ENCODE peak calls at places on chromosome 9, in six cellular contexts. S is AG09309, L is cardiac fibroblast, M is osteocyte, B is GM06990, X is K562. T is an unnamed sample.

GRCh38 chr9:87309236-87309635 is 188.4 kb upstream of the DAPK1 start:
- DNase-seq in S (no peak), X (no peak), B (no peak), L (peak; percentile 23), M (no peak), T (no peak)

GRCh38 chr9:20988916-20989315 is 42.5 kb downstream of the HACD4 start:
- DNase-seq in B (no peak), L (peak; percentile 24), X (no peak), S (peak; percentile 3), M (no peak), T (no peak)

GRCh38 chr9:111232997-111233790 is 96.8 kb downstream of the OR2K2 start:
- DNase-seq in L (peak; percentile 4), S (no peak), X (no peak), M (no peak), B (no peak), T (no peak)

GRCh38 chr9:124210697-124211096 is 47.1 kb upstream of the NEK6 start:
- DNase-seq in B (no peak), M (no peak), S (no peak), L (peak; percentile 17), X (no peak), T (no peak)

GRCh38 chr9:16417101-16417500 is 453.4 kb downstream of the BNC2 start:
- DNase-seq in S (peak; percentile 78), X (no peak), B (no peak), M (no peak), L (peak; percentile 82), T (no peak)

GRCh38 chr9:93122721-93123221 is 11.3 kb downstream of the NINJ1 start:
- DNase-seq in S (no peak), L (no peak), B (peak; percentile 6), X (no peak), M (no peak), T (no peak)

GRCh38 chr9:133186736-133187135 is 22.3 kb downstream of the OBP2B start:
- DNase-seq in L (no peak), B (no peak), S (no peak), X (no peak), M (no peak), T (no peak)

GRCh38 chr9:136631038-136632000 is 31.4 kb upstream of the EGFL7 start:
- DNase-seq in B (peak; percentile 66), L (peak; percentile 88), S (peak; percentile 46), M (no peak), X (peak; percentile 77), T (no peak)

GRCh38 chr9:98045234-98046160 is 11.0 kb upstream of the NANS start:
- DNase-seq in S (no peak), M (no peak), X (peak; percentile 50), L (no peak), B (peak; percentile 43), T (no peak)

GRCh38 chr9:456365-456764 is 241.7 kb downstream of the DOCK8 start:
- DNase-seq in M (no peak), X (no peak), S (no peak), L (peak; percentile 17), B (no peak), T (no peak)

GRCh38 chr9:128159073-128159783 is 837 bp upstream of the BBLN start:
- DNase-seq in S (no peak), X (peak; percentile 69), B (peak; percentile 50), L (no peak), M (no peak), T (no peak)

GRCh38 chr9:68975644-68976043 is 38.3 kb downstream of the PRKACG start:
- DNase-seq in X (no peak), S (no peak), B (no peak), L (no peak), M (no peak), T (no peak)

DNA sequence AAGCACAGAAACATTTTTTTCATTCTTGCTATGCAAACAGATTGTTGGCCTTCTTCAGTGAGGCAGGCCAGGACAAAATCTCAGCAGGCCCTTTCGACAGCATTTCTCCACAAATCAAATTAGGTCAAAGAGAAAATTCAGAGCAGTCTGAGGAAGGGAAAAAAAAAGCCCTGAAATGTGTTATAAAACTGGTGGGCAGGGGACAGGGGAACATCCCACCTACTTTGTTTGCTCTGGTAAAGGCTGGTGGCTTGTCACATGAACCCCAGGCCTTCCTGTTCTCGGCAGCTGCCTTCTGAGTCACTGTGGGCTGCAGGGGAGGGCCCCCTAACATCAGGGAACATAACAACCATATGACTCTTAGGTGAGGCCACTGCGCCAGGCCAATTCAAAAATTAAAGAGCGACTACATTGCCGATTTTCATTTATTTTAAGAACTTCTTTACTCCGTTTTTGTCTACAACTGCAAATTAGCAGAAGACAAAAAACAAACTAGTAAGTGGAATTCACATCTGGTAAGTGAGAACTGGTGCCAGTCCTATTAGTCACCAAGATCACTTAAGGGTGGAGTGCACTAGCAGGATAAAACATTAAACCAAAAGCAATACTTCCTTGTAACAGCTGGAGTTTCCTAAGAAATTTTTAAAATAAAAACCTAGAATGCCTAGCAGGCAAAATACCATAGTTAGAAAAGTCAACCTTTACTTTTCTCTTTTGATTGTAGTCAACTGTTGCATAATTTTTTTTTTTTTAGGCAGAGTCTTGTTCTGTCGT is 46.2 kb upstream of the DENND4C start:
- DNase-seq in L (peak; percentile 91), M (peak; percentile 86), S (peak; percentile 71), X (peak; percentile 20), B (peak; percentile 53), T (no peak)
- TF ChIP-seq CTCF in L (no peak), M (no peak), S (no peak), X (no peak), B (no peak), T (no peak)

DNA sequence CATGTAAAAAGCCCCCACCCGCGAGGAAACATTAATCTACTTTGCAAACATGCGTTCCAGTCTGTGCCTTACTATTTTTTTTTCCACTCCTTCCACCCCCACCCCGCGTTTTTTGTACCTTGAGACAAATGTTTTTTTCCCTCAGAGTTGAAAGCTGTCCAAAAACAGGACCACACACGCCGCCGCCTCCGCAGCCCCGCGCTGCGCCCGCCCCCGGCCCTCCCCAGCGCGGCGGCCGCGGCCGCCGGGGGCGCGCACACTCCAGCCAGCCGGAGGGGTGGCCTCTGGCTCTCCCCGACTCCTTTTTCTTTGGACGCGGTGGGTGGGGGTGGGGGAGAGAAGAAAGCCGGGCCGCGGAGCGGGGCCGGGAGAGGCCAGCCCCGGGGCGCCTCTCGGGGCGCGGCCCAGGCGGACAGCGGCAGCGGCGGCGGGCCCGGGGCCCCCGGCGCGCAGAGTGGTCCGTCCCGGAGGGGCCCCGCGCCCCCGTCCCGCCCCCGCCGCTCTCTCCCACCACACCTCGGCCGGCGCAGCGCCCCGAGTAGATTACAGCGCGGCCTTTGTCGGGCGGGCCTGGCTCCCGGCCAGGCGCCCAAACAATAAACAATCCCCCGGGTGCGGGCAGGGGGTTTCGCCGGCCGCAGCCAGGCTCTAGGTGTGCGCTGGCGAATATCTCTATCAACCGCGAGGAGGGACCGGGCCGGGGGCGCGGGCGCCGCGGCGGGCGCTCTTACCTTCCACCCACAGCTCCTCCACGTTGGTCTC is 10.9 kb downstream of the PTCH1 start:
- DNase-seq in L (peak; percentile 83), B (peak; percentile 33), M (no peak), S (no peak), X (peak; percentile 80), T (peak; percentile 83)
- TF ChIP-seq CTCF in L (no peak), B (no peak), M (no peak), S (no peak), X (no peak), T (no peak)

GRCh38 chr9:101601904-101602765 is 7.4 kb upstream of the PPP3R2 start:
- DNase-seq in X (peak; percentile 31), S (peak; percentile 11), B (no peak), L (peak; percentile 60), M (no peak), T (no peak)
- TF ChIP-seq CTCF in X (peak; percentile 46), S (peak; percentile 68), B (peak; percentile 70), L (peak; percentile 75), M (peak; percentile 78), T (peak; percentile 85)

GRCh38 chr9:34665381-34666250 is 3.2 kb upstream of the CCL27 start:
- DNase-seq in B (peak; percentile 76), M (peak; percentile 96), S (peak; percentile 74), L (peak; percentile 98), X (peak; percentile 91), T (peak; percentile 90)

GRCh38 chr9:34665109-34665380 is 2.6 kb upstream of the CCL27 start:
- DNase-seq in L (no peak), M (no peak), X (no peak), S (no peak), B (no peak), T (no peak)

GRCh38 chr9:34663296-34663590 is 786 bp upstream of the CCL27 start:
- DNase-seq in X (no peak), L (no peak), S (no peak), M (no peak), B (no peak), T (no peak)

GRCh38 chr9:34664281-34665108 is 2.0 kb upstream of the CCL27 start:
- DNase-seq in X (peak; percentile 57), S (peak; percentile 37), L (peak; percentile 87), M (peak; percentile 88), B (peak; percentile 49), T (no peak)

DNA sequence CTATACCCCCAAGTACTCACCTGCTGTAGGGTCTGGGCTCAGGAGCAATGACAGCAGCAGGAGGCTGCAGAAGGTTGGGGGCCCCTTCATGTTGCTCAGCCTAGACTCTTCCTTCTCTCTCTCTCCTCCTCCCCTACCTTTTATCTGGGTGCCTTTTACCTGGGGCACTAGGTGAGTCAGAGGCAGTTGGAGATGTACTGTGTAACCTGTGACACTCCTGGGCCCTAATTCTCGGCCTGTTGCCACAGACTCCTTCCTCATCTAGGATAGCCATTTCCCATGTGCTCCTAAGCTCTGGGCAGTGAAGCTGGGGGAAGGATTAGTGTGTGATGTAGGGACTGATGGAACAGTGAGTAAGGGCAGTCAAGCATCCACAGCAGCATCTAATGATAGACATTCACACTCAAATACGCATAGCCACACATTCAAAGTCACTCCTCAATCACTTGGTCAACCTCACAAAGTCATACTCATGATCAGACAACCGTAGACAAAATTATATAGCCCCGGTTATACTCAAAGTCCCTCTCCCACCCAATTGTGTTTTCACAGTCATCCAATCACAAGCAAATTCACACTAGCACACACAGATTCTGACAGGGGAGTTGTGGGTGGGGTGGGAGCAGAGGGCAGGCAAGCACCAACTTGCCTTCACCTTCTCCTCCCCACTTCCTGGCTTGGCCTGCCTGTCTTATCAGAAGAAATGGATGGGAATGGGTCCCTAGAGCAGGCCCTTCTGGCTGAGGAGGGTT is at the start of gene CCL27:
- DNase-seq in S (no peak), B (no peak), X (no peak), L (no peak), M (no peak), T (no peak)
- TF ChIP-seq CTCF in S (no peak), B (no peak), X (no peak), L (no peak), M (no peak), T (no peak)

GRCh38 chr9:82675102-82675501 is 387.8 kb downstream of the RASEF start:
- DNase-seq in B (no peak), S (no peak), X (no peak), M (no peak), L (no peak), T (no peak)
- TF ChIP-seq CTCF in B (no peak), S (no peak), X (no peak), M (no peak), L (no peak), T (no peak)